ENCODE peak calls at places on chromosomes 5 and 9, in four cellular contexts. N is neural progenitor cell, I is lower lobe of right lung, Q is fibroblast of lung. P is an unnamed sample.

GRCh38 chr9:5510991-5511390 is 660 bp downstream of the PDCD1LG2 start:
- DNase-seq in N (no peak), Q (no peak), I (no peak), P (no peak)

GRCh38 chr5:105101597-105101996 is 1539.0 kb upstream of the NUDT12 start:
- DNase-seq in N (no peak), I (no peak), Q (peak), P (no peak)

GRCh38 chr5:35302544-35302943 is 72.3 kb upstream of the PRLR start:
- DNase-seq in N (no peak), Q (no peak), I (no peak), P (no peak)

GRCh38 chr5:161420526-161420925 is 126.0 kb downstream of the GABRB2 start:
- DNase-seq in I (no peak), Q (no peak), N (no peak), P (no peak)

GRCh38 chr5:69492391-69493234 is at the start of gene OCLN:
- DNase-seq in I (peak), N (peak), Q (peak), P (no peak)

GRCh38 chr9:19372576-19372975 is 7.5 kb downstream of the RPS6 start:
- DNase-seq in N (no peak), I (no peak), Q (no peak), P (no peak)

GRCh38 chr5:62284946-62285891 is 20.8 kb upstream of the KIF2A start:
- DNase-seq in Q (no peak), I (no peak), N (no peak), P (no peak)

GRCh38 chr9:35696520-35697215 is 6.9 kb upstream of the TPM2 start:
- DNase-seq in N (peak), I (peak), Q (peak), P (peak)

GRCh38 chr5:154474267-154474956 is 3.6 kb downstream of the HAND1 start:
- DNase-seq in N (peak), I (no peak), Q (no peak), P (no peak)

GRCh38 chr5:89080467-89081116 is 197.6 kb upstream of the MEF2C start:
- DNase-seq in N (no peak), I (no peak), Q (no peak), P (no peak)

GRCh38 chr9:128552744-128553221 is 396 bp downstream of the SPTAN1 start:
- DNase-seq in Q (peak), N (peak), I (peak), P (no peak)

GRCh38 chr5:113612060-113612496 is 98.6 kb downstream of the YTHDC2 start:
- DNase-seq in Q (peak), N (no peak), I (no peak), P (no peak)

GRCh38 chr9:23541976-23542375 is 284.1 kb downstream of the ELAVL2 start:
- DNase-seq in N (no peak), Q (no peak), I (no peak), P (no peak)

GRCh38 chr9:129497064-129497836 is 123.7 kb downstream of the C9orf50 start:
- DNase-seq in N (no peak), Q (peak), I (no peak), P (no peak)

GRCh38 chr9:129340427-129341196 is 162.6 kb upstream of the IER5L start:
- DNase-seq in Q (peak), N (no peak), I (no peak), P (no peak)

GRCh38 chr5:141992349-141992963 is 20.4 kb downstream of the GNPDA1 start:
- DNase-seq in I (no peak), N (peak), Q (peak), P (peak)

GRCh38 chr9:135416771-135417290 is 62.8 kb upstream of the PPP1R26 start:
- DNase-seq in I (no peak), Q (no peak), N (no peak), P (no peak)
- TF ChIP-seq CTCF in I (no peak), Q (no peak), N (no peak), P (no peak)

DNA sequence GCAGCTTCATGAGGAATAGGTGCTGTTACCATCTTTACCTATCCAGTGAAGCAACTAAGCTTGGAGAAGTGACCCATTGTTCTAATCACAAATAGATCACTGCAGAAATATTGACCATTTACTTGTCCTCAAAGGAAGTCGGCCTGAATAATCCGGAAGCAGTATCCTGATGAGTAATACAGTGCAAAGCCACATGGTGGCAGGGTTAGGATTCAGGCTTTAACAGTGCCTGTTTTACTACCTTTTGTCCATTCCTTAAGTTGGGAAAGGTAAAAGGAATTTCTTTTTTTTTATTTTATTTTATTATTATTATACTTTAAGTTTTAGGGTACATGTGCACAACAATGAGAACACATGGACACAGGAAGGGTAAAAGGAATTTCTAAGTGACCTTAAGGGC is 336.3 kb downstream of the KDM4C start:
- DNase-seq in N (peak), I (no peak), Q (no peak), P (no peak)
- TF ChIP-seq CTCF in N (peak), I (no peak), Q (no peak), P (no peak)

GRCh38 chr9:123007269-123007668 is 26.2 kb upstream of the GPR21 start:
- DNase-seq in I (no peak), Q (no peak), N (no peak), P (no peak)
- TF ChIP-seq CTCF in I (no peak), Q (no peak), N (no peak), P (no peak)

DNA sequence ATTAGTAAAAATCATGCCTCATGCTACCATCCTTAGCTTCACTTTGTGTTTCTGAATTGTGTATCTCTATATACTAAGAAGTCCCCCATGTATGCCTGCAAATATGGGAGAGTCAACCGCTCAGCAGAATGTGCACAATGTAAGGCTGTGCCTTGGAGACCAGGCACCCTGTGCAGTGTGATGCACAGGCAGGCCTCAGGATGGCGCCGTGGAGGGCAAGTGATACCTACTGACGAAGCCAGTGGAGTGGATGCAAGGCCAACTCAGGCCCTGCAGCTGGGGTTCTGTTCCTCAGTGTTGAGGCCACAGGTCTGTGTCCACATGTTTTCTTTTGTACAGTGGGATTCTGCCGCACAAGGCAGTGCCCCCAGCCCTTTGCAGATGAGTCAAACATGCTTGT is 28.4 kb downstream of the SYK start:
- DNase-seq in N (no peak), I (no peak), Q (no peak), P (no peak)
- TF ChIP-seq CTCF in N (no peak), I (no peak), Q (no peak), P (no peak)

GRCh38 chr5:131316822-131317221 is 53.0 kb downstream of the CDC42SE2 start:
- DNase-seq in I (no peak), N (no peak), Q (no peak), P (no peak)

GRCh38 chr5:131316026-131316425 is 52.2 kb downstream of the CDC42SE2 start:
- DNase-seq in I (no peak), Q (no peak), N (no peak), P (no peak)

GRCh38 chr5:131321066-131321465 is 57.2 kb downstream of the CDC42SE2 start:
- DNase-seq in N (no peak), I (no peak), Q (no peak), P (no peak)

GRCh38 chr5:131322926-131323325 is 59.1 kb downstream of the CDC42SE2 start:
- DNase-seq in I (no peak), N (no peak), Q (no peak), P (no peak)

DNA sequence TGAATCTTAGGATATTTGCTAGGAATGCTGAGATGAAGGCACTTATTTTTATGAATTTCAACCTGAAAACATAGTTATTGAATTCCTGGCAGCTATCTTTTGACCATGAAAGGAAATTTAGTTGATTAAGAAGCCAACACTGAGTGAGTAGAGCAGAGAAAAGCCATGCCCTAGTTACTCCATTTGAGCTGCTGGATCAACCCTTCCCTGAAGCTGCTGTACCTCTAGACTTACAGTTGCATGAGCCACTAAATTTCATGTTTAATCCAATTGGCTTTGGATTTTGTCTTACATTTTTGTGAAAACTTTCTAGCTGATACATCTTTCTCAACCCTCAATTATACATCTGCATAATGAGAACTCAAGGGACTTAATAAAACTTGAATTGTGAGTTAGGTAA is 54.6 kb downstream of the CDC42SE2 start:
- DNase-seq in N (no peak), I (no peak), Q (no peak), P (no peak)
- TF ChIP-seq CTCF in N (no peak), I (no peak), Q (no peak), P (no peak)

GRCh38 chr5:114789773-114790402 is 379.8 kb downstream of the TRIM36 start:
- DNase-seq in Q (no peak), I (no peak), N (peak), P (no peak)
- TF ChIP-seq CTCF in Q (no peak), I (peak), N (peak), P (no peak)

GRCh38 chr5:180787025-180787424 is 15.6 kb downstream of the MGAT1 start:
- DNase-seq in I (no peak), Q (no peak), N (peak), P (no peak)
- TF ChIP-seq CTCF in I (no peak), Q (no peak), N (peak), P (no peak)

P was measured in natural killer cell.